ENCODE peak calls at places on chromosomes 16 and 17, in six cellular contexts. One of them, this sample, is unnamed.

GRCh38 chr17:76146053-76146875 is 5.2 kb upstream of the FOXJ1 start:
- DNase-seq in NCI-H526: no peak
- DNase-seq in stimulated activated naive CD8-positive, alpha-beta T cell treated with anti-CD3 and anti-CD28 coated beads, Interleukin-15, amount 100 ng/mL, for 72 hours: no peak
- DNase-seq in stimulated activated CD4-positive, alpha-beta T cell treated with anti-CD3 and anti-CD28 coated beads, Interleukin-15, amount 100 ng/mL, for 48 hours: no peak
- DNase-seq in T-helper 1 cell: no peak
- DNase-seq in ELF-1: no peak
- DNase-seq in this sample: no peak

GRCh38 chr17:1003972-1004768 is 7.2 kb downstream of the TIMM22 start:
- DNase-seq in NCI-H526: no peak
- DNase-seq in T-helper 1 cell: no peak
- DNase-seq in ELF-1: peak
- DNase-seq in stimulated activated CD4-positive, alpha-beta T cell treated with anti-CD3 and anti-CD28 coated beads, Interleukin-15, amount 100 ng/mL, for 48 hours: no peak
- DNase-seq in stimulated activated naive CD8-positive, alpha-beta T cell treated with anti-CD3 and anti-CD28 coated beads, Interleukin-15, amount 100 ng/mL, for 72 hours: no peak
- DNase-seq in this sample: no peak

GRCh38 chr17:57099165-57099564 is 14.1 kb downstream of the AKAP1 start:
- DNase-seq in T-helper 1 cell: no peak
- DNase-seq in stimulated activated naive CD8-positive, alpha-beta T cell treated with anti-CD3 and anti-CD28 coated beads, Interleukin-15, amount 100 ng/mL, for 72 hours: no peak
- DNase-seq in ELF-1: no peak
- DNase-seq in stimulated activated CD4-positive, alpha-beta T cell treated with anti-CD3 and anti-CD28 coated beads, Interleukin-15, amount 100 ng/mL, for 48 hours: no peak
- DNase-seq in NCI-H526: no peak
- DNase-seq in this sample: no peak

GRCh38 chr17:3448059-3448630 is 14.5 kb upstream of the OR1E2 start:
- DNase-seq in T-helper 1 cell: no peak
- DNase-seq in NCI-H526: no peak
- DNase-seq in ELF-1: no peak
- DNase-seq in stimulated activated naive CD8-positive, alpha-beta T cell treated with anti-CD3 and anti-CD28 coated beads, Interleukin-15, amount 100 ng/mL, for 72 hours: no peak
- DNase-seq in stimulated activated CD4-positive, alpha-beta T cell treated with anti-CD3 and anti-CD28 coated beads, Interleukin-15, amount 100 ng/mL, for 48 hours: no peak
- DNase-seq in this sample: no peak

GRCh38 chr16:78955206-78955605 is 645.3 kb downstream of the MAF start:
- DNase-seq in stimulated activated naive CD8-positive, alpha-beta T cell treated with anti-CD3 and anti-CD28 coated beads, Interleukin-15, amount 100 ng/mL, for 72 hours: no peak
- DNase-seq in T-helper 1 cell: no peak
- DNase-seq in NCI-H526: no peak
- DNase-seq in stimulated activated CD4-positive, alpha-beta T cell treated with anti-CD3 and anti-CD28 coated beads, Interleukin-15, amount 100 ng/mL, for 48 hours: no peak
- DNase-seq in ELF-1: no peak
- DNase-seq in this sample: no peak

GRCh38 chr16:84438971-84439696 is 65.3 kb downstream of the MEAK7 start:
- DNase-seq in stimulated activated naive CD8-positive, alpha-beta T cell treated with anti-CD3 and anti-CD28 coated beads, Interleukin-15, amount 100 ng/mL, for 72 hours: no peak
- DNase-seq in NCI-H526: no peak
- DNase-seq in T-helper 1 cell: no peak
- DNase-seq in ELF-1: no peak
- DNase-seq in stimulated activated CD4-positive, alpha-beta T cell treated with anti-CD3 and anti-CD28 coated beads, Interleukin-15, amount 100 ng/mL, for 48 hours: no peak
- DNase-seq in this sample: no peak

GRCh38 chr16:30066882-30067583 is 1.5 kb downstream of the ALDOA start:
- DNase-seq in T-helper 1 cell: no peak
- DNase-seq in ELF-1: no peak
- DNase-seq in stimulated activated CD4-positive, alpha-beta T cell treated with anti-CD3 and anti-CD28 coated beads, Interleukin-15, amount 100 ng/mL, for 48 hours: no peak
- DNase-seq in stimulated activated naive CD8-positive, alpha-beta T cell treated with anti-CD3 and anti-CD28 coated beads, Interleukin-15, amount 100 ng/mL, for 72 hours: no peak
- DNase-seq in NCI-H526: no peak
- DNase-seq in this sample: no peak

GRCh38 chr16:68490829-68491575 is 42.7 kb upstream of the SMPD3 start:
- DNase-seq in stimulated activated CD4-positive, alpha-beta T cell treated with anti-CD3 and anti-CD28 coated beads, Interleukin-15, amount 100 ng/mL, for 48 hours: no peak
- DNase-seq in ELF-1: peak
- DNase-seq in T-helper 1 cell: no peak
- DNase-seq in stimulated activated naive CD8-positive, alpha-beta T cell treated with anti-CD3 and anti-CD28 coated beads, Interleukin-15, amount 100 ng/mL, for 72 hours: no peak
- DNase-seq in NCI-H526: no peak
- DNase-seq in this sample: no peak

GRCh38 chr17:82424001-82424862 is 5.8 kb upstream of the OGFOD3 start:
- DNase-seq in stimulated activated CD4-positive, alpha-beta T cell treated with anti-CD3 and anti-CD28 coated beads, Interleukin-15, amount 100 ng/mL, for 48 hours: peak
- DNase-seq in stimulated activated naive CD8-positive, alpha-beta T cell treated with anti-CD3 and anti-CD28 coated beads, Interleukin-15, amount 100 ng/mL, for 72 hours: peak
- DNase-seq in NCI-H526: peak
- DNase-seq in ELF-1: peak
- DNase-seq in T-helper 1 cell: no peak
- DNase-seq in this sample: peak

GRCh38 chr17:42135664-42136653 is 13.4 kb downstream of the HSPB9 start:
- DNase-seq in stimulated activated CD4-positive, alpha-beta T cell treated with anti-CD3 and anti-CD28 coated beads, Interleukin-15, amount 100 ng/mL, for 48 hours: no peak
- DNase-seq in stimulated activated naive CD8-positive, alpha-beta T cell treated with anti-CD3 and anti-CD28 coated beads, Interleukin-15, amount 100 ng/mL, for 72 hours: no peak
- DNase-seq in NCI-H526: no peak
- DNase-seq in ELF-1: no peak
- DNase-seq in T-helper 1 cell: no peak
- DNase-seq in this sample: no peak

GRCh38 chr16:31215287-31216115 is 1.4 kb downstream of the PYDC1 start:
- DNase-seq in T-helper 1 cell: no peak
- DNase-seq in ELF-1: peak
- DNase-seq in stimulated activated naive CD8-positive, alpha-beta T cell treated with anti-CD3 and anti-CD28 coated beads, Interleukin-15, amount 100 ng/mL, for 72 hours: no peak
- DNase-seq in stimulated activated CD4-positive, alpha-beta T cell treated with anti-CD3 and anti-CD28 coated beads, Interleukin-15, amount 100 ng/mL, for 48 hours: no peak
- DNase-seq in NCI-H526: no peak
- DNase-seq in this sample: no peak

GRCh38 chr17:68821860-68822693 is 133.1 kb downstream of the ABCA8 start:
- DNase-seq in ELF-1: peak
- DNase-seq in stimulated activated naive CD8-positive, alpha-beta T cell treated with anti-CD3 and anti-CD28 coated beads, Interleukin-15, amount 100 ng/mL, for 72 hours: no peak
- DNase-seq in T-helper 1 cell: no peak
- DNase-seq in NCI-H526: no peak
- DNase-seq in stimulated activated CD4-positive, alpha-beta T cell treated with anti-CD3 and anti-CD28 coated beads, Interleukin-15, amount 100 ng/mL, for 48 hours: no peak
- DNase-seq in this sample: no peak

GRCh38 chr17:34665803-34666763 is 86.7 kb downstream of the TMEM132E start:
- DNase-seq in T-helper 1 cell: no peak
- DNase-seq in ELF-1: peak
- DNase-seq in NCI-H526: no peak
- DNase-seq in stimulated activated CD4-positive, alpha-beta T cell treated with anti-CD3 and anti-CD28 coated beads, Interleukin-15, amount 100 ng/mL, for 48 hours: no peak
- DNase-seq in stimulated activated naive CD8-positive, alpha-beta T cell treated with anti-CD3 and anti-CD28 coated beads, Interleukin-15, amount 100 ng/mL, for 72 hours: no peak
- DNase-seq in this sample: no peak

GRCh38 chr16:55922662-55923061 is 47.5 kb upstream of the CES5A start:
- DNase-seq in ELF-1: no peak
- DNase-seq in stimulated activated CD4-positive, alpha-beta T cell treated with anti-CD3 and anti-CD28 coated beads, Interleukin-15, amount 100 ng/mL, for 48 hours: no peak
- DNase-seq in stimulated activated naive CD8-positive, alpha-beta T cell treated with anti-CD3 and anti-CD28 coated beads, Interleukin-15, amount 100 ng/mL, for 72 hours: no peak
- DNase-seq in T-helper 1 cell: no peak
- DNase-seq in NCI-H526: no peak
- DNase-seq in this sample: no peak

GRCh38 chr17:1462164-1463112 is 6.4 kb upstream of the CRK start:
- DNase-seq in NCI-H526: no peak
- DNase-seq in stimulated activated CD4-positive, alpha-beta T cell treated with anti-CD3 and anti-CD28 coated beads, Interleukin-15, amount 100 ng/mL, for 48 hours: no peak
- DNase-seq in ELF-1: no peak
- DNase-seq in T-helper 1 cell: no peak
- DNase-seq in stimulated activated naive CD8-positive, alpha-beta T cell treated with anti-CD3 and anti-CD28 coated beads, Interleukin-15, amount 100 ng/mL, for 72 hours: peak
- DNase-seq in this sample: no peak

GRCh38 chr17:31433091-31433790 is 41.8 kb downstream of the RAB11FIP4 start:
- DNase-seq in stimulated activated CD4-positive, alpha-beta T cell treated with anti-CD3 and anti-CD28 coated beads, Interleukin-15, amount 100 ng/mL, for 48 hours: no peak
- DNase-seq in stimulated activated naive CD8-positive, alpha-beta T cell treated with anti-CD3 and anti-CD28 coated beads, Interleukin-15, amount 100 ng/mL, for 72 hours: no peak
- DNase-seq in NCI-H526: no peak
- DNase-seq in ELF-1: no peak
- DNase-seq in T-helper 1 cell: no peak
- DNase-seq in this sample: peak

GRCh38 chr16:53123753-53124152 is 69.0 kb downstream of the CHD9 start:
- DNase-seq in NCI-H526: no peak
- DNase-seq in T-helper 1 cell: no peak
- DNase-seq in ELF-1: no peak
- DNase-seq in stimulated activated naive CD8-positive, alpha-beta T cell treated with anti-CD3 and anti-CD28 coated beads, Interleukin-15, amount 100 ng/mL, for 72 hours: no peak
- DNase-seq in stimulated activated CD4-positive, alpha-beta T cell treated with anti-CD3 and anti-CD28 coated beads, Interleukin-15, amount 100 ng/mL, for 48 hours: no peak
- DNase-seq in this sample: no peak

GRCh38 chr17:68457168-68457538 is at the start of gene WIPI1:
- DNase-seq in stimulated activated naive CD8-positive, alpha-beta T cell treated with anti-CD3 and anti-CD28 coated beads, Interleukin-15, amount 100 ng/mL, for 72 hours: no peak
- DNase-seq in T-helper 1 cell: no peak
- DNase-seq in ELF-1: no peak
- DNase-seq in NCI-H526: no peak
- DNase-seq in stimulated activated CD4-positive, alpha-beta T cell treated with anti-CD3 and anti-CD28 coated beads, Interleukin-15, amount 100 ng/mL, for 48 hours: no peak
- DNase-seq in this sample: peak

GRCh38 chr16:87295259-87295658 is 21.9 kb downstream of the C16orf95 start:
- DNase-seq in stimulated activated naive CD8-positive, alpha-beta T cell treated with anti-CD3 and anti-CD28 coated beads, Interleukin-15, amount 100 ng/mL, for 72 hours: no peak
- DNase-seq in stimulated activated CD4-positive, alpha-beta T cell treated with anti-CD3 and anti-CD28 coated beads, Interleukin-15, amount 100 ng/mL, for 48 hours: no peak
- DNase-seq in T-helper 1 cell: no peak
- DNase-seq in ELF-1: peak
- DNase-seq in NCI-H526: peak
- DNase-seq in this sample: no peak